ENCODE peak calls at places on chromosomes 13 and 19, in eight cellular contexts. One of them, this sample, is unnamed.

GRCh38 chr19:16296713-16297112 is 27.9 kb upstream of the KLF2 start:
- DNase-seq in keratinocyte: no peak
- DNase-seq in tibial artery: no peak
- DNase-seq in lower leg skin: no peak
- DNase-seq in foreskin fibroblast: no peak
- DNase-seq in uterus: no peak
- DNase-seq in HL-60: no peak
- DNase-seq in fibroblast of villous mesenchyme: no peak
- DNase-seq in this sample: no peak

GRCh38 chr19:554817-555216 is 11.0 kb downstream of the GZMM start:
- DNase-seq in keratinocyte: no peak
- DNase-seq in tibial artery: no peak
- DNase-seq in lower leg skin: no peak
- DNase-seq in foreskin fibroblast: no peak
- DNase-seq in uterus: no peak
- DNase-seq in HL-60: no peak
- DNase-seq in fibroblast of villous mesenchyme: peak
- DNase-seq in this sample: no peak

GRCh38 chr19:16628984-16629691 is 1.1 kb upstream of the MED26 start:
- DNase-seq in keratinocyte: no peak
- DNase-seq in tibial artery: peak
- DNase-seq in lower leg skin: no peak
- DNase-seq in foreskin fibroblast: peak
- DNase-seq in uterus: peak
- DNase-seq in HL-60: peak
- DNase-seq in fibroblast of villous mesenchyme: peak
- DNase-seq in this sample: peak

GRCh38 chr19:43809762-43810696 is 7.8 kb upstream of the LYPD5 start:
- DNase-seq in keratinocyte: no peak
- DNase-seq in tibial artery: no peak
- DNase-seq in lower leg skin: peak
- DNase-seq in foreskin fibroblast: peak
- DNase-seq in uterus: no peak
- DNase-seq in HL-60: peak
- DNase-seq in fibroblast of villous mesenchyme: peak
- DNase-seq in this sample: no peak

GRCh38 chr13:29991343-29991742 is 140.9 kb upstream of the UBL3 start:
- DNase-seq in keratinocyte: peak
- DNase-seq in tibial artery: no peak
- DNase-seq in lower leg skin: no peak
- DNase-seq in foreskin fibroblast: peak
- DNase-seq in uterus: no peak
- DNase-seq in HL-60: no peak
- DNase-seq in fibroblast of villous mesenchyme: peak
- DNase-seq in this sample: peak

GRCh38 chr19:16590876-16591802 is 18.9 kb upstream of the SLC35E1 start:
- DNase-seq in keratinocyte: no peak
- DNase-seq in tibial artery: no peak
- DNase-seq in lower leg skin: no peak
- DNase-seq in foreskin fibroblast: no peak
- DNase-seq in uterus: no peak
- DNase-seq in HL-60: no peak
- DNase-seq in fibroblast of villous mesenchyme: no peak
- DNase-seq in this sample: no peak

GRCh38 chr13:40102854-40103253 is 447.4 kb downstream of the COG6 start:
- DNase-seq in keratinocyte: peak
- DNase-seq in tibial artery: no peak
- DNase-seq in lower leg skin: no peak
- DNase-seq in foreskin fibroblast: peak
- DNase-seq in uterus: peak
- DNase-seq in HL-60: no peak
- DNase-seq in fibroblast of villous mesenchyme: peak
- DNase-seq in this sample: peak

GRCh38 chr13:48602296-48603040 is 51.3 kb upstream of the CYSLTR2 start:
- DNase-seq in keratinocyte: no peak
- DNase-seq in tibial artery: no peak
- DNase-seq in lower leg skin: no peak
- DNase-seq in foreskin fibroblast: no peak
- DNase-seq in uterus: no peak
- DNase-seq in HL-60: no peak
- DNase-seq in fibroblast of villous mesenchyme: no peak
- DNase-seq in this sample: no peak

GRCh38 chr13:28707629-28708427 is 10.9 kb downstream of the SLC46A3 start:
- DNase-seq in keratinocyte: no peak
- DNase-seq in tibial artery: no peak
- DNase-seq in lower leg skin: no peak
- DNase-seq in foreskin fibroblast: peak
- DNase-seq in uterus: no peak
- DNase-seq in HL-60: peak
- DNase-seq in fibroblast of villous mesenchyme: peak
- DNase-seq in this sample: peak

GRCh38 chr19:55024111-55024510 is 14.0 kb downstream of the GP6 start:
- DNase-seq in keratinocyte: no peak
- DNase-seq in tibial artery: no peak
- DNase-seq in lower leg skin: no peak
- DNase-seq in foreskin fibroblast: no peak
- DNase-seq in uterus: no peak
- DNase-seq in HL-60: no peak
- DNase-seq in fibroblast of villous mesenchyme: no peak
- DNase-seq in this sample: no peak

GRCh38 chr19:1590641-1591397 is 1.8 kb downstream of the MBD3 start:
- DNase-seq in keratinocyte: no peak
- DNase-seq in tibial artery: no peak
- DNase-seq in lower leg skin: no peak
- DNase-seq in foreskin fibroblast: no peak
- DNase-seq in uterus: no peak
- DNase-seq in HL-60: peak
- DNase-seq in fibroblast of villous mesenchyme: no peak
- DNase-seq in this sample: no peak
- TF ChIP-seq CTCF in keratinocyte: peak
- TF ChIP-seq CTCF in tibial artery: no peak
- TF ChIP-seq CTCF in lower leg skin: no peak
- TF ChIP-seq CTCF in foreskin fibroblast: peak
- TF ChIP-seq CTCF in uterus: no peak
- TF ChIP-seq CTCF in HL-60: no peak
- TF ChIP-seq CTCF in fibroblast of villous mesenchyme: peak
- TF ChIP-seq CTCF in this sample: peak

GRCh38 chr19:19626516-19627441 is 1.2 kb downstream of the LPAR2 start:
- DNase-seq in keratinocyte: no peak
- DNase-seq in tibial artery: no peak
- DNase-seq in lower leg skin: no peak
- DNase-seq in foreskin fibroblast: no peak
- DNase-seq in uterus: no peak
- DNase-seq in HL-60: no peak
- DNase-seq in fibroblast of villous mesenchyme: no peak
- DNase-seq in this sample: no peak
- H3K4me3 ChIP-seq in keratinocyte: peak
- H3K4me3 ChIP-seq in tibial artery: no peak
- H3K4me3 ChIP-seq in lower leg skin: no peak
- H3K4me3 ChIP-seq in foreskin fibroblast: no peak
- H3K4me3 ChIP-seq in uterus: no peak
- H3K4me3 ChIP-seq in HL-60: no peak
- H3K4me3 ChIP-seq in fibroblast of villous mesenchyme: no peak
- H3K4me3 ChIP-seq in this sample: no peak

DNA sequence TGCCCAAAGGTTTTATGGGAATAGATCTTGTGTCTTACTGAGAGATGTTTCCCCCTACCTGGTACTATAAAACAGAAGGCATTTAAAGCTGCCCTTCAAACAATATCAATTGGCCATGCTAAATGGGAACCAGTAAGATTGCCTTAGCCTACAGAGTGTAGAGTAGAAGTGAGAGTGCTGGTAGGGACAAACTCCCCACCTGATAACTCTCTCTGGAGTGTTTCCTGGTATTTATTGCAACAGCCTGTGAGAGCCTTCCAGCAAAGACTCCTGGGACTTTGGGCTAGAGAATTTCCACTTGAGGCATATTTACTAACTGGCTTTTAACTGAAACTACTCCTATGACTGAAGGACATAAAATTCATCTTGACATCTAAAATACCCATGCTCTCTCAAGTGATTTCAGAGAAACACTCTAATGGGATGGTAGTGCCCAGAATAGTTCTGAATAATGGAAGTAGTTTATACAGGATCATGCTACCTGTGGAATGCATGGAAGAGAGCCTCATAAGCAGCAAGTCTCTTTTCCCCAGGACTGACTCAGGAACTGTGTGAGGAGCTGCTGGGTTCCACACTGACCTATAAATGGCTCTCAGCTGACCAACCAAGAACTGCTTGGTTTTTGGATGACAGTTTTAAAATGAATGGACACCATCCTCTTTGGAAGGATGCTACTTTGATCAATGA is 132.7 kb upstream of the SLITRK5 start:
- DNase-seq in keratinocyte: no peak
- DNase-seq in tibial artery: no peak
- DNase-seq in lower leg skin: no peak
- DNase-seq in foreskin fibroblast: no peak
- DNase-seq in uterus: no peak
- DNase-seq in HL-60: no peak
- DNase-seq in fibroblast of villous mesenchyme: no peak
- DNase-seq in this sample: no peak
- TF ChIP-seq CTCF in keratinocyte: no peak
- TF ChIP-seq CTCF in tibial artery: no peak
- TF ChIP-seq CTCF in lower leg skin: no peak
- TF ChIP-seq CTCF in foreskin fibroblast: no peak
- TF ChIP-seq CTCF in uterus: no peak
- TF ChIP-seq CTCF in HL-60: no peak
- TF ChIP-seq CTCF in fibroblast of villous mesenchyme: no peak
- TF ChIP-seq CTCF in this sample: no peak

GRCh38 chr19:1812426-1813196 is 535 bp upstream of the ATP8B3 start:
- DNase-seq in keratinocyte: peak
- DNase-seq in tibial artery: peak
- DNase-seq in lower leg skin: peak
- DNase-seq in foreskin fibroblast: peak
- DNase-seq in uterus: peak
- DNase-seq in HL-60: peak
- DNase-seq in fibroblast of villous mesenchyme: peak
- DNase-seq in this sample: peak

GRCh38 chr19:1811942-1812425 is at the start of gene ATP8B3:
- DNase-seq in keratinocyte: peak
- DNase-seq in tibial artery: no peak
- DNase-seq in lower leg skin: no peak
- DNase-seq in foreskin fibroblast: no peak
- DNase-seq in uterus: no peak
- DNase-seq in HL-60: no peak
- DNase-seq in fibroblast of villous mesenchyme: no peak
- DNase-seq in this sample: no peak

GRCh38 chr19:1811472-1811894 is 593 bp downstream of the ATP8B3 start:
- DNase-seq in keratinocyte: peak
- DNase-seq in tibial artery: peak
- DNase-seq in lower leg skin: peak
- DNase-seq in foreskin fibroblast: peak
- DNase-seq in uterus: peak
- DNase-seq in HL-60: peak
- DNase-seq in fibroblast of villous mesenchyme: peak
- DNase-seq in this sample: no peak

GRCh38 chr19:1809663-1810062 is 2.4 kb downstream of the ATP8B3 start:
- DNase-seq in keratinocyte: no peak
- DNase-seq in tibial artery: no peak
- DNase-seq in lower leg skin: no peak
- DNase-seq in foreskin fibroblast: no peak
- DNase-seq in uterus: no peak
- DNase-seq in HL-60: no peak
- DNase-seq in fibroblast of villous mesenchyme: no peak
- DNase-seq in this sample: no peak

GRCh38 chr19:1810439-1811160 is 1.5 kb downstream of the ATP8B3 start:
- DNase-seq in keratinocyte: no peak
- DNase-seq in tibial artery: no peak
- DNase-seq in lower leg skin: no peak
- DNase-seq in foreskin fibroblast: no peak
- DNase-seq in uterus: no peak
- DNase-seq in HL-60: no peak
- DNase-seq in fibroblast of villous mesenchyme: no peak
- DNase-seq in this sample: no peak
- H3K4me3 ChIP-seq in keratinocyte: no peak
- H3K4me3 ChIP-seq in tibial artery: no peak
- H3K4me3 ChIP-seq in lower leg skin: no peak
- H3K4me3 ChIP-seq in foreskin fibroblast: no peak
- H3K4me3 ChIP-seq in uterus: no peak
- H3K4me3 ChIP-seq in HL-60: no peak
- H3K4me3 ChIP-seq in fibroblast of villous mesenchyme: no peak
- H3K4me3 ChIP-seq in this sample: no peak

DNA sequence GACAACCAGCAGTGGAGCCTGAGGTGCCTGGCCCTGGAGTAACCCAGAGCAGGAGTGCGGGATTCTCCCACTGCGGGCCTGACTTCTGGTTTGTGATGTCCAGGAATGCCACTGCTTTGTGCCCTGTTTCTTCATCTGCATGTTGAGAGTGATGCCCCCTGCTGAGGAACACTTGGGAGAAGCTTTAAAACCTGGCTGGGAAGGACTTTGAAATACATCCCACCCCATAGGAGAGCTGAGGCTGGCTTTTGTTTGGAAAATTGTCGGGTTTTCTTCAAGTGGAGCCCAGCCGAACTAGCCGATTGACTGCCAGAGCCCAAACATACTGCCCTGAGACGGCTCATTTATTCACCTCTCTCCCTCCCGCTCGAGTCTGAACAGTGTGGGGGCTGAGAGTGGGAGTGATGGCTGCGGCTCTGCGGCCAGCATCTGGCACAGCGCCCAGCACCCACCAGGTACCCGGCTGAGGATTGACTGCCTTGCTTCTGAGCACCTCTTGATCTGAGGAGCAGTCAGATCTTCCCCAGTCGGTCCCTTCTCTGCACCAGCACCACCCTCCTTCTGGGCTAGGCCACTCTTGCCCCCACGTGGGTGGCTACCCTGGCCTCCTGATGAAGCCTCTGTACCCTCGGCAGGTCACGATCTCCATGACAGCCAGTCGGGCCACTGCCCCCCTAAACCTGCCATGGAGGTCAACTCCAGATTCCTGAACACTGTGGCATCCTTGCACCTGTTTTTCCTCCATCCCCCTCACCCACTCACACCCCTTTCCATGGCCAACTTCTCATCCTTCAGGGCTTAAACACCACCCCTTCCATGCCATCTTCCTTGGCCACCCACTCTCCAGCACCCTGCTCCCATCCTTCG is 148.9 kb downstream of the SIPA1L3 start:
- DNase-seq in keratinocyte: no peak
- DNase-seq in tibial artery: no peak
- DNase-seq in lower leg skin: no peak
- DNase-seq in foreskin fibroblast: no peak
- DNase-seq in uterus: no peak
- DNase-seq in HL-60: no peak
- DNase-seq in fibroblast of villous mesenchyme: no peak
- DNase-seq in this sample: no peak
- TF ChIP-seq CTCF in keratinocyte: no peak
- TF ChIP-seq CTCF in tibial artery: no peak
- TF ChIP-seq CTCF in lower leg skin: no peak
- TF ChIP-seq CTCF in foreskin fibroblast: no peak
- TF ChIP-seq CTCF in uterus: no peak
- TF ChIP-seq CTCF in HL-60: no peak
- TF ChIP-seq CTCF in fibroblast of villous mesenchyme: no peak
- TF ChIP-seq CTCF in this sample: no peak

This sample was measured in HFF-Myc.